ENCODE peak calls at places on chromosomes 3 and 15, in eight cellular contexts. I, P, N, Z, K, X, J and G are unnamed samples.

GRCh38 chr15:34616613-34617012 is 33.2 kb upstream of the GOLGA8B start:
- DNase-seq in I (no peak), P (no peak), N (peak), Z (peak), K (no peak), X (no peak), J (peak), G (peak)

GRCh38 chr15:92025717-92026270 is 172.3 kb downstream of the SLCO3A1 start:
- DNase-seq in I (no peak), P (no peak), N (no peak), Z (no peak), K (no peak), X (no peak), J (no peak), G (no peak)

GRCh38 chr15:71355268-71355667 is 240.0 kb downstream of the THSD4 start:
- DNase-seq in I (no peak), P (no peak), N (no peak), Z (no peak), K (no peak), X (no peak), J (no peak), G (no peak)

GRCh38 chr3:103308921-103309320 is 874.1 kb downstream of the ZPLD1 start:
- DNase-seq in I (peak), P (no peak), N (no peak), Z (no peak), K (no peak), X (no peak), J (no peak), G (no peak)

GRCh38 chr3:118548434-118548833 is 486.2 kb downstream of the IGSF11 start:
- DNase-seq in I (no peak), P (no peak), N (peak), Z (no peak), K (no peak), X (no peak), J (no peak), G (no peak)

GRCh38 chr3:58994746-58995330 is 55.0 kb downstream of the CFAP20DC start:
- DNase-seq in I (peak), P (peak), N (peak), Z (peak), K (peak), X (peak), J (peak), G (peak)

GRCh38 chr3:99854899-99855298 is 37.2 kb downstream of the CMSS1 start:
- DNase-seq in I (no peak), P (no peak), N (no peak), Z (no peak), K (no peak), X (no peak), J (no peak), G (no peak)

GRCh38 chr3:183692436-183692835 is 5.2 kb upstream of the YEATS2 start:
- DNase-seq in I (no peak), P (no peak), N (no peak), Z (no peak), K (no peak), X (no peak), J (no peak), G (no peak)

GRCh38 chr15:32970847-32971246 is 223.7 kb downstream of the FMN1 start:
- DNase-seq in I (no peak), P (no peak), N (no peak), Z (no peak), K (no peak), X (no peak), J (no peak), G (no peak)

DNA sequence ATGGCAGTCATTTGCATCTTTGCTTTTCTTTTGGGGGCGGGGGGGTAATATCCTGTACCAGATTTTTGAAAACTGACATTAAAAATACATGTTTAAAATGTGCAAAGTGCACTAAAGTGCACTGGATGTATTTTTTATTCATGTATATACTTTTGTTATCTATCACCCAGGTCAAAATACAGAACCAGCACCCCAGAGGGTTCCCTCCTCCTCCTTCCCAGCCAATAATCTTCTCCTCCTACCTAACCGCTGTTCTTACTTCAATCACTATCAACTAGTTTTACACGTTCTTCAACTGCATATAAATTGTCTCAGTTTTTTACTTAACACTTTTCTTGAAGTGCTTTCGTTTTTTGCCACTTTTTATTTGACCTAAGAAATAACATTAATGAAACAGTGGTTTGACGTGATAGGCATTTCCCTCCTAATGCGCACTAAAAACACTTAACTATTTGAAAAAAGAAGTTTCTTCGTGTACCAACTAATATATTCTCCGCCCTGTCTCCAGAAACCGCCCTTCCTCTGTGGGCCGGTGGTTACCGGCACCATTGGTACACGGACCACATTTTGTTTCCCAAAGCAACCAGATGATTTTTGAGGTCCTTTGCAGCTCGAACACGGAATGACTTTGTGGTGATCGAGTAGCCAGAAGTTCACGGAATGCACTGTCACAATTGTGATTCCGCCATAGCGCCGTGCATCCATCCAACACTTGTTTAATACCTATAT is 836 bp upstream of the AKAP13 start:
- DNase-seq in I (no peak), P (no peak), N (no peak), Z (no peak), K (peak), X (no peak), J (no peak), G (no peak)
- TF ChIP-seq USF2 in I (no peak), P (no peak), N (no peak), Z (no peak), K (no peak), X (no peak), J (no peak), G (no peak)

GRCh38 chr3:113485161-113485609 is 29.8 kb downstream of the SPICE1 start:
- DNase-seq in I (peak), P (no peak), N (peak), Z (no peak), K (no peak), X (no peak), J (no peak), G (no peak)
- TF ChIP-seq USF2 in I (no peak), P (no peak), N (no peak), Z (no peak), K (no peak), X (no peak), J (no peak), G (no peak)

GRCh38 chr3:160001154-160001760 is 12.6 kb downstream of the IL12A start:
- DNase-seq in I (no peak), P (no peak), N (no peak), Z (no peak), K (no peak), X (no peak), J (no peak), G (no peak)

GRCh38 chr3:160001850-160002623 is 13.4 kb downstream of the IL12A start:
- DNase-seq in I (no peak), P (no peak), N (no peak), Z (no peak), K (no peak), X (no peak), J (no peak), G (no peak)

GRCh38 chr3:160006282-160007163 is 17.9 kb downstream of the IL12A start:
- DNase-seq in I (peak), P (no peak), N (peak), Z (peak), K (peak), X (no peak), J (peak), G (peak)

GRCh38 chr3:160005004-160005403 is 16.4 kb downstream of the IL12A start:
- DNase-seq in I (no peak), P (no peak), N (no peak), Z (no peak), K (no peak), X (no peak), J (no peak), G (no peak)

GRCh38 chr3:160003520-160004128 is 15.0 kb downstream of the IL12A start:
- DNase-seq in I (peak), P (no peak), N (peak), Z (peak), K (peak), X (no peak), J (peak), G (peak)
- TF ChIP-seq USF2 in I (no peak), P (no peak), N (no peak), Z (no peak), K (no peak), X (no peak), J (no peak), G (no peak)

DNA sequence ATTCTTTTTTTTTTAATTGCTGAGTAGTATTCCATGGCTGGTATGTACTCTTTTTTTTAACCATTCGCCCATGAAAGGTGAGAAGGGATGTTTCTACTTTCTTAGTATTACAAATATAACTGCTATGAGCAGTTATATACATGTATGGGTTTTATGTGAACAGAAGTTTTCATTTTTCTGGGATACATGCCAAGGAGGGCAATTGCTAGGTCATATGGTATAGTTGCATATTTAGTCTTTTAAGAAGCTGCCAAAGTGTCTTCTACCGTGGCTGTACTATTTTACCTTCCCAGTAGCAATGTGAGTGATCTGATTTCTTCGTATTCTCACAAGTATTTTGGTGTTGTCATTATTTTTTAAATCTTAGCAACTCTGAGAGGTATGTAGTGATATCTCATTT is 11.2 kb upstream of the KLHL40 start:
- DNase-seq in I (no peak), P (no peak), N (no peak), Z (no peak), K (no peak), X (no peak), J (no peak), G (no peak)
- TF ChIP-seq USF2 in I (no peak), P (no peak), N (no peak), Z (no peak), K (no peak), X (no peak), J (no peak), G (no peak)